ENCODE peak calls at places on chromosomes 5 and 9, in six cellular contexts. Z is PC-3, G is GM23248, O is SK-N-SH, V is GM23338, S is neural progenitor cell. Y is an unnamed sample.

GRCh38 chr5:81023261-81024015 is 63.3 kb downstream of the RASGRF2 start:
- DNase-seq in Z (no peak), G (no peak), O (peak; percentile 37), V (no peak), S (no peak), Y (no peak)

GRCh38 chr9:95644377-95644776 is 127.6 kb upstream of the PTCH1 start:
- DNase-seq in Z (no peak), G (peak; percentile 40), O (no peak), V (no peak), S (no peak), Y (no peak)

GRCh38 chr9:8074645-8075044 is 275.1 kb upstream of the DMAC1 start:
- DNase-seq in Z (no peak), G (no peak), O (no peak), V (no peak), S (no peak), Y (no peak)

GRCh38 chr9:122857810-122858209 is 29.4 kb upstream of the PDCL start:
- DNase-seq in Z (no peak), G (no peak), O (no peak), V (no peak), S (no peak), Y (no peak)

GRCh38 chr9:93592389-93593021 is 16.1 kb downstream of the PHF2 start:
- DNase-seq in Z (no peak), G (peak; percentile 31), O (no peak), V (peak; percentile 79), S (no peak), Y (no peak)

GRCh38 chr5:90294604-90295003 is 115.0 kb downstream of the CETN3 start:
- DNase-seq in Z (peak; percentile 24), G (no peak), O (no peak), V (peak; percentile 68), S (no peak), Y (no peak)

GRCh38 chr9:133135193-133135745 is 14.2 kb upstream of the RALGDS start:
- DNase-seq in Z (peak; percentile 97), G (peak; percentile 98), O (peak; percentile 44), V (no peak), S (no peak), Y (no peak)

GRCh38 chr9:14942037-14942436 is 31.8 kb upstream of the FREM1 start:
- DNase-seq in Z (no peak), G (peak; percentile 8), O (no peak), V (no peak), S (no peak), Y (no peak)

GRCh38 chr5:131262953-131263541 is 806 bp upstream of the CDC42SE2 start:
- DNase-seq in Z (peak; percentile 34), G (peak; percentile 40), O (peak; percentile 17), V (peak; percentile 18), S (no peak), Y (peak; percentile 62)

GRCh38 chr5:135705941-135706340 is 127.2 kb upstream of the CXCL14 start:
- DNase-seq in Z (no peak), G (no peak), O (no peak), V (no peak), S (no peak), Y (no peak)

GRCh38 chr5:41921874-41922273 is 3.2 kb upstream of the FBXO4 start:
- DNase-seq in Z (peak; percentile 90), G (peak; percentile 76), O (no peak), V (no peak), S (no peak), Y (no peak)

GRCh38 chr5:38551020-38552017 is 5.1 kb downstream of the LIFR start:
- DNase-seq in Z (peak; percentile 80), G (peak; percentile 81), O (peak; percentile 52), V (peak; percentile 80), S (peak; percentile 72), Y (peak; percentile 33)

GRCh38 chr5:102797485-102797884 is 42.4 kb downstream of the PAM start:
- DNase-seq in Z (no peak), G (no peak), O (no peak), V (no peak), S (no peak), Y (no peak)

GRCh38 chr9:123211081-123211480 is 57.3 kb downstream of the STRBP start:
- DNase-seq in Z (no peak), G (no peak), O (no peak), V (no peak), S (no peak), Y (no peak)

GRCh38 chr5:1278216-1278615 is 16.7 kb downstream of the TERT start:
- DNase-seq in Z (no peak), G (no peak), O (no peak), V (no peak), S (no peak), Y (no peak)

GRCh38 chr5:58961631-58962280 is 378.9 kb downstream of the RAB3C start:
- DNase-seq in Z (no peak), G (no peak), O (no peak), V (no peak), S (no peak), Y (no peak)

GRCh38 chr5:102850503-102850902 is 95.4 kb downstream of the PAM start:
- DNase-seq in Z (no peak), G (no peak), O (no peak), V (peak; percentile 11), S (no peak), Y (no peak)

DNA sequence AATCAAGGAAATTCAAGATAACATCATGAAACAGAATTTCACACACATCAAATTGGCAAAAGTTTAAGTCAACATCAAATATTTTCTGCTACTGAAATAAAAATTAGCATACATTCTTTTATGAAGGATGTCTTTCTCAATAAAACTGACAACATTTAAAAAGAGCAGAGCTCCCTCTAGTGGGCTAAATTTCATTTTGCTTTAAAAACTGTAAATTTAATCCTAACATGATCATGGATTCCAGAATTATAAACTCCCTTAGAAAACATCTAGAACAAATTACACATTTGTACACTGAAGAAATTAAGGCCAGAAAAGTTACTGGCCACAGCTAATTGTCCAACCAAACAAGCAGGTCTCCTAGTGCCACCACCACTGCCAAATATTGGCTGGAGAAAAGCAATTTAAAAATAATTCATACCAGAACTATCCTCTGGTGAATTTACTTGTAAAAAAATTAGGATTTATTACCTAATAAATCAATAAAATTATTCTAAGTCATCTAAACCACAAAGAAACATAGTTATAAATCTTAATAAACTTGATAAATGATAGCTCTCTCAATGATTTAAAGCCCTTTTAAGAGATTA is 31.2 kb downstream of the DEPDC1B start:
- DNase-seq in Z (peak; percentile 67), G (peak; percentile 42), O (peak; percentile 22), V (peak; percentile 71), S (peak; percentile 16), Y (peak; percentile 38)
- TF ChIP-seq EZH2phosphoT487 in Z (no peak), G (no peak), O (no peak), V (no peak), S (no peak), Y (no peak)

GRCh38 chr9:33044162-33044673 is 19.1 kb downstream of the DNAJA1 start:
- DNase-seq in Z (peak; percentile 75), G (peak; percentile 97), O (peak; percentile 94), V (peak; percentile 89), S (peak; percentile 88), Y (no peak)

GRCh38 chr9:33042528-33042927 is 17.5 kb downstream of the DNAJA1 start:
- DNase-seq in Z (no peak), G (peak; percentile 53), O (no peak), V (no peak), S (no peak), Y (no peak)

GRCh38 chr9:33044677-33045282 is 19.7 kb downstream of the DNAJA1 start:
- DNase-seq in Z (peak; percentile 39), G (no peak), O (peak; percentile 64), V (peak; percentile 81), S (peak; percentile 62), Y (no peak)

GRCh38 chr9:33041459-33042188 is 16.6 kb downstream of the DNAJA1 start:
- DNase-seq in Z (peak; percentile 6), G (peak; percentile 46), O (no peak), V (no peak), S (no peak), Y (no peak)

GRCh38 chr9:33040792-33041458 is 15.9 kb downstream of the DNAJA1 start:
- DNase-seq in Z (no peak), G (no peak), O (no peak), V (no peak), S (no peak), Y (no peak)
- H3F3A ChIP-seq in Z (peaks cover 2% of the 10 kb centered on the region), G (peaks cover 83% of the 10 kb centered on the region), O (peaks cover 78% of the 10 kb centered on the region), V (peaks cover 27% of the 10 kb centered on the region), S (peaks cover 88% of the 10 kb centered on the region), Y (peaks cover 47% of the 10 kb centered on the region)

GRCh38 chr9:37984672-37985611 is 81.0 kb upstream of the SLC25A51 start:
- DNase-seq in Z (peak; percentile 23), G (peak; percentile 94), O (no peak), V (no peak), S (peak; percentile 37), Y (no peak)

GRCh38 chr9:37986001-37986400 is 82.1 kb upstream of the SLC25A51 start:
- DNase-seq in Z (no peak), G (no peak), O (no peak), V (no peak), S (no peak), Y (no peak)

GRCh38 chr9:37986771-37987258 is 82.2 kb downstream of the SHB start:
- DNase-seq in Z (no peak), G (no peak), O (no peak), V (no peak), S (no peak), Y (no peak)

GRCh38 chr9:37983381-37984067 is 79.6 kb upstream of the SLC25A51 start:
- DNase-seq in Z (no peak), G (no peak), O (no peak), V (no peak), S (no peak), Y (no peak)

DNA sequence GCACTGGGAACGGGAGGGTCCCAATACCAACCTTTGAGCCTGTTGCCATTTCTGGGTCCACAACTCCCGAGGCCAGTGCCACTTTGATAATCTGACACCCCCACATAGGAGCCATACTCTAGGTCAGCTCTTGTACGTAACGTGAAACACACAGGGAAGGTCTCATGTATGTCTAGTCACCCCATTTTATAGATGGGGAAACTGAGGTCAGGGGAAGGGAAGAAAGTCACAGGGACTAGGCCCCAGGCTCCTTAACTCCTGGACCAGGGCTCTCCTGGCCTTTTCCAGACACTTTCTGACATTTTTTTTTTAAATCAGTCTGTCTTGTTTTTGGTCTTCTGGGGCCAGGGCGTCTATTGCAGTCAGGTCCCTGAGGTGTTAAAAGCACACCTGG is 80.3 kb upstream of the SLC25A51 start:
- DNase-seq in Z (no peak), G (no peak), O (no peak), V (no peak), S (no peak), Y (no peak)
- H3K27ac ChIP-seq in Z (peak overlapping the region; percentile 9), G (no peak overlapping the region), O (peak overlapping the region; percentile 62), V (no peak overlapping the region), S (no peak overlapping the region), Y (no peak overlapping the region)

DNA sequence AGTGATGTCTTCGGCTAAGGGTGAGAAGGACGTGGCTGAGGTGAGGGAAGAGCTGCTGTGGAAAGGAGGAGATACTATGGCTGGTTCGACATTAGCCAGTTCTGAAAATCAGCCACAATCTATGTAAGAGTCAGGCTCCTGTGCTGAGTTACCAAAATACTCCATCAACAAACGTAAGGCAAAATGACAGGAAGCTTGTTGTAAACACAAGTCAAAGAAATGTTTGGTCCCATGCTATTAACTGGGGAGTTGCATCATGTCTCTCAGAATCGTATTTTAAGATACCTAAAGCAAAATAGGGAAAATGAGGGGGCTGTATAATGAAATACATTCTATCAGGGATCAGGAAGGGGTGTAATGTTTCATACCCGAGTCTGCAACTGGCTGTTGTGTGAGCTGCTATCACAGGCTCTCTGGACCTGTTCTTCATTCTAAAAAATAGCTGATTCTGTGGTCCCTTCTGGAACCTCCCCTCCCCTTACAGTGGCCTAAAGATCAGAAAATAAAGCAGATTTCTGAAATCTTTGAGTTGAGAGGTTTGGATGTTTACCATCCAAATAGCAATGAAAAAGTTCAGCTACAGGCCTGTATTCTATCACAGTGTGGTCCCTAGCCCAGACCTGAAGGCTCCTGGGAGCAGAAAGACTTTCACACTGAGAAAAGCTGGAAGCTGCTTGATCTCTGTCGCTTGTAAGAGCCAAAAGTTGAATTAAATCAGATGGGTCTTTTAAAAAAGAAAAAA is 97.9 kb upstream of the SMC5 start:
- DNase-seq in Z (no peak), G (no peak), O (no peak), V (no peak), S (no peak), Y (no peak)
- TF ChIP-seq EZH2phosphoT487 in Z (no peak), G (no peak), O (no peak), V (no peak), S (no peak), Y (no peak)